ENCODE peak calls at places on chromosomes 6 and 20, in ten cellular contexts. X, R, J, C, A, P, Q, D, L and Z are unnamed samples. For H3K4me1, the result is how much of the 10 kb centered on the place peaks cover.

GRCh38 chr20:34506480-34506879 is 9.7 kb upstream of the DYNLRB1 start:
- DNase-seq in C (no peak), P (no peak), A (no peak), D (no peak), Q (no peak), J (no peak), R (no peak), L (no peak), X (no peak), Z (no peak)

GRCh38 chr20:53918949-53919361 is 151.4 kb downstream of the BCAS1 start:
- DNase-seq in C (no peak), R (no peak), D (no peak), P (no peak), L (peak), J (no peak), Q (no peak), A (peak), X (no peak), Z (no peak)

GRCh38 chr6:25389501-25389900 is 110.3 kb downstream of the CARMIL1 start:
- DNase-seq in X (no peak), J (no peak), A (no peak), D (no peak), Q (no peak), P (no peak), L (no peak), R (no peak), C (no peak), Z (no peak)

GRCh38 chr6:102381203-102381602 is 987.7 kb downstream of the GRIK2 start:
- DNase-seq in R (no peak), X (no peak), J (no peak), P (no peak), L (no peak), A (no peak), C (no peak), Q (no peak), D (no peak), Z (no peak)

GRCh38 chr20:11350126-11351005 is 567.3 kb upstream of the BTBD3 start:
- DNase-seq in J (no peak), L (no peak), A (no peak), X (no peak), P (no peak), C (no peak), Q (no peak), R (no peak), D (no peak), Z (no peak)

GRCh38 chr6:87093651-87094050 is 1.3 kb downstream of the CGA start:
- DNase-seq in J (no peak), D (no peak), L (no peak), R (no peak), P (no peak), Q (no peak), A (no peak), X (no peak), C (no peak), Z (no peak)

GRCh38 chr6:142008016-142008735 is 124.5 kb upstream of the GJE1 start:
- DNase-seq in P (no peak), X (no peak), J (no peak), D (no peak), R (no peak), C (peak), Q (no peak), L (no peak), A (no peak), Z (no peak)

GRCh38 chr20:24698189-24698588 is 228.8 kb downstream of the SYNDIG1 start:
- DNase-seq in R (no peak), Q (no peak), C (no peak), J (peak), X (no peak), A (no peak), D (peak), P (no peak), L (no peak), Z (peak)

GRCh38 chr6:53189554-53189953 is 40.9 kb upstream of the GCM1 start:
- DNase-seq in A (no peak), D (no peak), R (no peak), J (no peak), Q (no peak), L (no peak), X (no peak), C (no peak), P (no peak), Z (no peak)

GRCh38 chr6:139027620-139028182 is 844 bp upstream of the ABRACL start:
- DNase-seq in D (no peak), Q (no peak), J (peak), C (no peak), L (peak), A (no peak), P (peak), R (no peak), X (no peak), Z (no peak)

GRCh38 chr20:21513881-21514540 is at the start of gene NKX2-2:
- DNase-seq in C (no peak), X (no peak), Q (peak), R (no peak), D (no peak), J (no peak), A (peak), L (no peak), P (no peak), Z (no peak)

GRCh38 chr20:50222568-50223320 is 32.1 kb downstream of the CEBPB start:
- DNase-seq in A (no peak), X (no peak), Q (no peak), P (no peak), D (no peak), J (no peak), C (no peak), R (no peak), L (no peak), Z (no peak)

GRCh38 chr20:39885975-39886649 is 802.9 kb downstream of the MAFB start:
- DNase-seq in Q (no peak), R (peak), J (peak), A (peak), C (no peak), P (no peak), D (no peak), X (no peak), L (peak), Z (peak)

GRCh38 chr6:34689742-34690141 is 6.8 kb downstream of the ILRUN start:
- DNase-seq in D (no peak), C (no peak), R (no peak), L (no peak), Q (no peak), X (no peak), A (no peak), P (no peak), J (no peak), Z (no peak)

GRCh38 chr6:116133453-116133852 is 7.5 kb upstream of the COL10A1 start:
- DNase-seq in L (no peak), X (no peak), Q (no peak), C (no peak), J (no peak), D (no peak), P (no peak), A (no peak), R (no peak), Z (no peak)

GRCh38 chr6:41428995-41429417 is 93.6 kb downstream of the NCR2 start:
- DNase-seq in D (no peak), L (peak), J (no peak), X (no peak), A (no peak), Q (no peak), R (no peak), C (no peak), P (no peak), Z (peak)

GRCh38 chr6:148934534-148934933 is 187.7 kb downstream of the UST start:
- DNase-seq in D (no peak), J (no peak), A (no peak), X (no peak), C (no peak), R (no peak), Q (no peak), P (no peak), L (peak), Z (peak)

GRCh38 chr20:37567331-37567665 is 39.6 kb upstream of the BLCAP start:
- DNase-seq in P (no peak), L (no peak), A (no peak), Q (no peak), X (no peak), D (no peak), J (no peak), R (no peak), C (no peak), Z (no peak)

GRCh38 chr6:132122176-132122575 is 171.0 kb upstream of the CCN2 start:
- DNase-seq in P (no peak), J (no peak), X (no peak), D (no peak), Q (no peak), A (no peak), R (no peak), C (no peak), L (no peak), Z (no peak)

GRCh38 chr20:10090588-10091166 is 55.9 kb downstream of the ANKEF1 start:
- DNase-seq in A (peak), J (peak), X (no peak), C (peak), Q (no peak), D (no peak), P (no peak), R (peak), L (peak), Z (no peak)

GRCh38 chr6:160733045-160733646 is 31.1 kb downstream of the PLG start:
- DNase-seq in C (peak), Q (no peak), J (peak), P (no peak), A (peak), D (no peak), L (peak), R (peak), X (no peak), Z (no peak)

GRCh38 chr20:50595988-50596693 is 86.0 kb downstream of the PTPN1 start:
- DNase-seq in D (no peak), L (no peak), C (no peak), Q (no peak), X (no peak), R (no peak), J (no peak), A (no peak), P (no peak), Z (no peak)

GRCh38 chr20:58626076-58626475 is 25.0 kb upstream of the STX16 start:
- DNase-seq in C (no peak), P (no peak), D (no peak), A (no peak), J (no peak), L (no peak), R (no peak), Q (no peak), X (no peak), Z (no peak)

GRCh38 chr6:168124161-168124560 is 45.1 kb upstream of the FRMD1 start:
- DNase-seq in P (no peak), J (no peak), L (no peak), Q (no peak), A (no peak), R (no peak), C (no peak), X (no peak), D (peak), Z (peak)

GRCh38 chr6:84089081-84089480 is 55.5 kb downstream of the MRAP2 start:
- DNase-seq in L (no peak), Q (no peak), D (no peak), J (no peak), X (no peak), P (no peak), R (no peak), C (no peak), A (no peak), Z (no peak)

GRCh38 chr6:154488276-154488627 is 22.2 kb downstream of the CNKSR3 start:
- DNase-seq in J (no peak), A (no peak), R (no peak), C (no peak), P (no peak), L (no peak), D (no peak), Q (no peak), X (no peak), Z (no peak)

GRCh38 chr6:109081516-109081915 is 13.1 kb downstream of the SESN1 start:
- DNase-seq in J (no peak), X (no peak), Q (no peak), P (no peak), A (no peak), L (no peak), C (no peak), D (no peak), R (no peak), Z (no peak)

GRCh38 chr6:42937548-42938427 is 8.5 kb downstream of the CNPY3 start:
- DNase-seq in A (no peak), J (no peak), L (no peak), P (no peak), D (no peak), Q (no peak), C (no peak), R (no peak), X (no peak), Z (no peak)

GRCh38 chr6:167485186-167485978 is 160.5 kb downstream of the TTLL2 start:
- DNase-seq in C (no peak), X (no peak), P (no peak), J (no peak), Q (no peak), R (no peak), A (peak), L (no peak), D (no peak), Z (no peak)

GRCh38 chr6:27862396-27863061 is 49.7 kb downstream of the OR2B2 start:
- DNase-seq in Q (no peak), C (no peak), A (no peak), R (no peak), P (no peak), J (no peak), L (no peak), X (no peak), D (no peak), Z (no peak)

GRCh38 chr6:106066984-106067383 is 19.2 kb upstream of the PRDM1 start:
- DNase-seq in A (no peak), D (peak), P (no peak), Q (no peak), R (no peak), X (no peak), J (no peak), L (no peak), C (no peak), Z (no peak)

GRCh38 chr6:7887278-7887991 is 23.2 kb downstream of the TXNDC5 start:
- DNase-seq in J (no peak), Q (peak), A (no peak), X (peak), L (no peak), R (no peak), C (no peak), P (no peak), D (no peak), Z (no peak)

GRCh38 chr6:144581807-144582537 is 296.8 kb downstream of the UTRN start:
- DNase-seq in A (peak), P (no peak), C (peak), X (no peak), R (no peak), D (no peak), J (no peak), Q (no peak), L (no peak), Z (no peak)

GRCh38 chr20:58523072-58523681 is 8.0 kb upstream of the APCDD1L start:
- DNase-seq in L (no peak), P (no peak), X (no peak), D (no peak), C (no peak), A (peak), J (no peak), R (no peak), Q (no peak), Z (no peak)

GRCh38 chr6:20364327-20364726 is 37.4 kb upstream of the E2F3 start:
- DNase-seq in C (no peak), R (no peak), J (no peak), L (no peak), P (no peak), D (no peak), A (no peak), X (no peak), Q (no peak), Z (no peak)

GRCh38 chr6:82331031-82331773 is 32.4 kb upstream of the TPBG start:
- DNase-seq in X (no peak), J (no peak), D (no peak), C (no peak), L (no peak), R (peak), P (no peak), A (no peak), Q (no peak), Z (no peak)

GRCh38 chr6:53813801-53814200 is 19.0 kb downstream of the LRRC1 start:
- DNase-seq in L (no peak), J (no peak), P (no peak), A (no peak), C (no peak), Q (no peak), D (no peak), R (no peak), X (no peak), Z (no peak)

GRCh38 chr6:39565948-39566347 is 159.3 kb downstream of the KIF6 start:
- DNase-seq in D (no peak), X (no peak), J (no peak), C (no peak), R (no peak), Q (no peak), L (no peak), A (no peak), P (no peak), Z (no peak)

GRCh38 chr6:88268508-88268907 is 102.4 kb upstream of the CNR1 start:
- DNase-seq in C (no peak), L (no peak), J (no peak), R (no peak), X (no peak), A (peak), P (no peak), D (no peak), Q (no peak), Z (no peak)

GRCh38 chr6:88262372-88262771 is 96.2 kb upstream of the CNR1 start:
- DNase-seq in P (no peak), J (no peak), X (no peak), C (no peak), Q (no peak), A (no peak), D (no peak), R (no peak), L (no peak), Z (no peak)

GRCh38 chr6:88266126-88266525 is 100.0 kb upstream of the CNR1 start:
- DNase-seq in Q (no peak), X (no peak), R (no peak), C (no peak), J (no peak), P (no peak), D (no peak), A (no peak), L (no peak), Z (no peak)

DNA sequence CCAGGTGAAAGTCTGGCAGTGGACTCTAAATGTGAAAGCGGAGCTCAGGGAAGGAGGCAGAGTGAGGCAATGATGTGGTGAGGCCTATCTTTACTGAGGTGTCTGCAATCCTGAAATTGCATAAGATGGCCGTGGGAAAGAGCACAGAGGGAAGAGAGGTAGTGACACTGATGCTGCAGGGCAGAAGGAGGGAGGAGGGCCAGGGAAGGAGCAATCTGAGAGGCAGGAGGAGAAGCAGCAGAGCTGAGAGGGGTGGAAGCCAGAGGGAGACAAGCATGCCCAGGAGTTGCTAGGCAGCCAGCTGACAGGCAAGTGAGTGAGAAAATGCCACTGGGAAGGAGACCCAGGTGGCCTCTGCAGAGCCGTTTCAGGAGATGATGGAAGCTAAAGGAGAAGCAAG is 97.4 kb upstream of the CNR1 start:
- DNase-seq in L (no peak), P (no peak), Q (no peak), J (no peak), R (no peak), D (no peak), A (no peak), X (no peak), C (no peak), Z (no peak)
- H3K4me1 ChIP-seq in L (under half), P (under half), Q (under half), J (under half), R (under half), D (under half), A (under half), X (under half), C (under half), Z (under half)

DNA sequence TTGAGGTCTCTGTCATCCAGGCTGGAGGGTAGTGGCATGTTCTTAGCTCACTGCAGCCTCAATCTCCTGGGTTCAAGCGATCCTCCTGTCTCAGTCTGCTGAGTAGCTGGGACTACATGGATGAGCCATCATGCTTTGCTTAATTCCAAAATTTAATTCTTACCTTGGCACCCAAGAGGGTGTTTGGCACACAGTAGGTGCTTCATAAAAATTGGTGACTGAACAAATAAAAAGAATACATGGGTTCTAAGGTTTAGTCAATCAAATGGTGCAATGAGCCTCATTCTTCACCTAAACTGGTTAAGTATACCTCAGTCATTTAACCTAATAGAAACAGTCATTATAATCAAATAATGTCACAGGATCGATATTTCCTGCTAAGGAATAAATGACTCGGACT is 170.4 kb downstream of the GMPR start:
- DNase-seq in P (no peak), J (no peak), R (no peak), A (no peak), C (no peak), L (no peak), X (no peak), Q (no peak), D (no peak), Z (no peak)
- TF ChIP-seq POLR2AphosphoS5 in P (no peak), J (no peak), R (no peak), A (no peak), C (no peak), L (no peak), X (no peak), Q (no peak), D (no peak), Z (no peak)

DNA sequence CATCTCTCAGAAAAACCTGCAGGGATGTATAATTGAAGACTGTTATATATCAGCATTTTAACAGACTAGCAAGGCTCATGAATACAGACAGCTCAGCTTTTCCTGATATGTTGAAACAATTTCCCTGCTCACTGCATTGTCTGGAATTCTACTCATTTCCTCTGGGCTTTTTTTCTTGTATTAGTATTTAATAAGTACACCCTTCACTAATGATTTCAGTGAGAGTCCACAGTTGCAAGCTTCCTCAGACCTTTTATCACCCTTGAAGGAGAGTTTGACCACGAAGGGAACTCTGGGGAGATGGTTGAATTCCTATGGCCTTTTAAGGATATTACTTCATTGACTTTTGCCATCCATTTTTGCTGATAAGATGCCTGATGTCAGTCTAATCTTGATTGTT is 248.7 kb downstream of the ADGB start:
- DNase-seq in P (no peak), X (no peak), D (no peak), A (no peak), J (no peak), L (no peak), Q (no peak), R (no peak), C (no peak), Z (no peak)
- H3K4me1 ChIP-seq in P (under half), X (under half), D (under half), A (under half), J (under half), L (under half), Q (under half), R (under half), C (under half), Z (under half)

GRCh38 chr6:94341173-94341572 is 921.8 kb upstream of the EPHA7 start:
- DNase-seq in P (no peak), Q (no peak), C (no peak), A (no peak), J (no peak), X (no peak), L (no peak), D (no peak), R (no peak), Z (no peak)
- TF ChIP-seq POLR2AphosphoS5 in P (no peak), Q (no peak), C (no peak), A (no peak), J (no peak), X (no peak), L (no peak), D (no peak), R (no peak), Z (no peak)

GRCh38 chr6:6285679-6286078 is 34.8 kb downstream of the F13A1 start:
- DNase-seq in C (no peak), A (no peak), D (peak), X (no peak), J (no peak), R (no peak), L (no peak), Q (no peak), P (no peak), Z (no peak)
- H3K4me1 ChIP-seq in C (under half), A (under half), D (under half), X (under half), J (under half), R (under half), L (under half), Q (under half), P (under half), Z (under half)